ENCODE peak calls at places on chromosomes 12 and 14, in nine cellular contexts. E is cardiac muscle cell, M is breast epithelium, L is brain microvascular endothelial cell, A is spleen, Z is uterus, U is OCI-LY7, W is left lung, T is suprapubic skin. H is an unnamed sample.

GRCh38 chr12:10741836-10742235 is 18.7 kb upstream of the YBX3 start:
- DNase-seq in W (no peak), L (no peak), E (no peak), M (no peak), A (no peak), U (no peak), T (no peak), Z (no peak), H (no peak)

GRCh38 chr14:89386214-89386886 is 30.7 kb downstream of the FOXN3 start:
- DNase-seq in W (no peak), A (no peak), M (no peak), U (no peak), E (no peak), L (peak; percentile 41), Z (no peak), T (no peak), H (peak; percentile 8)

GRCh38 chr12:125100551-125101434 is 35.6 kb downstream of the AACS start:
- DNase-seq in E (no peak), U (no peak), Z (no peak), T (no peak), A (no peak), W (no peak), M (no peak), L (no peak), H (no peak)

GRCh38 chr12:42213954-42214426 is 24.1 kb downstream of the YAF2 start:
- DNase-seq in T (no peak), L (peak; percentile 10), W (peak; percentile 49), M (no peak), E (peak; percentile 94), Z (peak; percentile 27), U (no peak), A (no peak), H (no peak)

GRCh38 chr14:22819191-22819988 is 4.2 kb upstream of the SLC7A7 start:
- DNase-seq in T (no peak), M (no peak), U (peak; percentile 73), L (peak; percentile 63), E (peak; percentile 87), A (peak; percentile 88), Z (no peak), W (peak; percentile 60), H (no peak)

GRCh38 chr12:65280306-65280705 is 1.8 kb downstream of the MSRB3 start:
- DNase-seq in M (no peak), U (no peak), A (no peak), E (peak; percentile 44), Z (no peak), W (no peak), L (peak; percentile 18), T (no peak), H (no peak)

GRCh38 chr12:94601972-94602517 is 48.3 kb downstream of the TMCC3 start:
- DNase-seq in Z (no peak), U (no peak), M (no peak), L (no peak), T (no peak), W (no peak), E (no peak), A (no peak), H (no peak)

GRCh38 chr12:67035121-67035520 is 234.0 kb upstream of the CAND1 start:
- DNase-seq in E (no peak), W (no peak), M (no peak), L (no peak), Z (no peak), U (no peak), T (no peak), A (no peak), H (no peak)

GRCh38 chr14:77890873-77891272 is 91.0 kb downstream of the ADCK1 start:
- DNase-seq in T (no peak), U (no peak), L (no peak), M (no peak), A (no peak), W (no peak), E (no peak), Z (no peak), H (no peak)

GRCh38 chr14:39628087-39628486 is 195.9 kb upstream of the FBXO33 start:
- DNase-seq in A (no peak), T (no peak), E (no peak), W (no peak), M (no peak), U (no peak), L (no peak), Z (no peak), H (no peak)

GRCh38 chr12:15546102-15546701 is 223.9 kb downstream of the PTPRO start:
- DNase-seq in Z (no peak), T (no peak), U (peak; percentile 15), L (no peak), E (no peak), M (no peak), A (no peak), W (no peak), H (no peak)

GRCh38 chr14:40240456-40240855 is 808.2 kb upstream of the FBXO33 start:
- DNase-seq in A (no peak), U (no peak), M (no peak), T (no peak), Z (no peak), E (no peak), W (no peak), L (no peak), H (no peak)

GRCh38 chr12:19869413-19869812 is 430.1 kb downstream of the AEBP2 start:
- DNase-seq in L (peak; percentile 59), T (no peak), U (no peak), W (no peak), A (no peak), E (no peak), M (no peak), Z (no peak), H (no peak)

GRCh38 chr14:99275222-99275584 is 3.2 kb upstream of the BCL11B start:
- DNase-seq in L (no peak), E (no peak), W (no peak), A (no peak), T (no peak), M (no peak), U (no peak), Z (no peak), H (no peak)

GRCh38 chr14:99273724-99274345 is 1.8 kb upstream of the BCL11B start:
- DNase-seq in W (no peak), A (no peak), Z (no peak), L (no peak), M (no peak), E (peak; percentile 38), U (no peak), T (peak; percentile 74), H (peak; percentile 40)

GRCh38 chr14:99276482-99276881 is 4.5 kb upstream of the BCL11B start:
- DNase-seq in Z (no peak), W (no peak), U (no peak), L (no peak), A (no peak), E (no peak), T (no peak), M (no peak), H (no peak)

GRCh38 chr14:99273025-99273723 is 1.2 kb upstream of the BCL11B start:
- DNase-seq in A (no peak), T (peak; percentile 83), M (no peak), Z (no peak), L (no peak), U (no peak), E (peak; percentile 19), W (no peak), H (no peak)

DNA sequence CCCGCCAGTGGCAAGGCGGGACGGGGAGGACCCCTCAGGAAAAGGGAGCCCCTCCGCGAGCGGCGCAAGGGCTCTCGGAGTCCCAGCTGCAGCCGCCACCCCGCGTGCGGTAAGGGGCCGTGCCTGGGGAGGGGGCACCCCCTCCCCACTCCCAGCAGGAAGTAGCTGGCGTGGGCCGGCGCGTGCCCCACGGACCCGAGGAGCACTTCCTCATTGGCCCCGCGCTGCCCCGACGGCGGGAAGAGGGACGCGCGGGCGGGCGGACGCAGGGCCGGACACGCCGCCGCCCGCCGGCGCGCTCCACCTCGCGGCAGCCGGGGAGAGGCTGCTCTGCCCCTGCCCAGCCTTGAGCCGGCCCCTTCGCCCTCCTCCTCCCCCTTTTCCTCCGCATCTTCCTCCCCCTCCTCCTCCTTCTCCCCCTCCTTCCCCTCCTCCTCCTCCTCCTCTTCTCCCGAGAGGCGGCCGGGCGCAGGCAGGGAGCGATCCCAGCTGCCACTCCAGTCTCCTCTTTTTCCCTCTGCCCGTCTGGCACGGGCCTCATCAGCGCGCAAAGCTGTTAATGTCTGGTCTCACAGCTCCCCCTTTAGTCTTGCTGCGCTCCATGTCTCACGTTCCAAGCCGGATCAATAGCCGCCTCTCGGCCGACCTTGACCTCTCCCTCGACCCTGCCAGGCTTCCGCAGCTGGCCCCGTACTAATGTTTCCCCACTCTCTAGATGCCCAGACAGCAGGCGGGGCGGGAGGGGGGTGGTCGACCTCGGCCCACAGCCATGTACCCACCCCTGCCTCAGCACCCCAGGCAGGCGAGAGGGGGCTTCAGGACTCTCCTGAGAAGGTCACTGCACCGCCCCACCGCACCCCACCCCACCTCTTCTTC is 2.6 kb upstream of the BCL11B start:
- DNase-seq in Z (no peak), T (peak; percentile 89), W (peak; percentile 77), L (peak; percentile 12), U (no peak), M (peak; percentile 82), E (peak; percentile 89), A (no peak), H (peak; percentile 72)
- H3K4me3 ChIP-seq in Z (peak overlapping the region; percentile 20), T (peak overlapping the region; percentile 84), W (peak overlapping the region; percentile 19), L (peak overlapping the region; percentile 36), U (no peak overlapping the region), M (peak overlapping the region; percentile 31), E (peak overlapping the region; percentile 65), A (peak overlapping the region; percentile 30), H (peak overlapping the region; percentile 68)

GRCh38 chr12:76455582-76456345 is 103.8 kb downstream of the OSBPL8 start:
- DNase-seq in E (peak; percentile 85), U (peak; percentile 60), M (no peak), Z (no peak), L (peak; percentile 82), T (no peak), W (no peak), A (no peak), H (no peak)
- TF ChIP-seq CTCF in E (peak; percentile 65), U (peak; percentile 86), M (no peak), Z (peak; percentile 53), L (peak; percentile 61), T (peak; percentile 37), W (peak; percentile 55), A (peak; percentile 51), H (no peak)

GRCh38 chr14:76080471-76080870 is 71.3 kb upstream of the GPATCH2L start:
- DNase-seq in M (no peak), U (no peak), E (no peak), L (no peak), A (no peak), Z (no peak), T (no peak), W (no peak), H (no peak)
- H3K27ac ChIP-seq in M (no peak overlapping the region), U (no peak overlapping the region), E (no peak overlapping the region), L (no peak overlapping the region), A (no peak overlapping the region), Z (no peak overlapping the region), T (no peak overlapping the region), W (no peak overlapping the region), H (no peak overlapping the region)

DNA sequence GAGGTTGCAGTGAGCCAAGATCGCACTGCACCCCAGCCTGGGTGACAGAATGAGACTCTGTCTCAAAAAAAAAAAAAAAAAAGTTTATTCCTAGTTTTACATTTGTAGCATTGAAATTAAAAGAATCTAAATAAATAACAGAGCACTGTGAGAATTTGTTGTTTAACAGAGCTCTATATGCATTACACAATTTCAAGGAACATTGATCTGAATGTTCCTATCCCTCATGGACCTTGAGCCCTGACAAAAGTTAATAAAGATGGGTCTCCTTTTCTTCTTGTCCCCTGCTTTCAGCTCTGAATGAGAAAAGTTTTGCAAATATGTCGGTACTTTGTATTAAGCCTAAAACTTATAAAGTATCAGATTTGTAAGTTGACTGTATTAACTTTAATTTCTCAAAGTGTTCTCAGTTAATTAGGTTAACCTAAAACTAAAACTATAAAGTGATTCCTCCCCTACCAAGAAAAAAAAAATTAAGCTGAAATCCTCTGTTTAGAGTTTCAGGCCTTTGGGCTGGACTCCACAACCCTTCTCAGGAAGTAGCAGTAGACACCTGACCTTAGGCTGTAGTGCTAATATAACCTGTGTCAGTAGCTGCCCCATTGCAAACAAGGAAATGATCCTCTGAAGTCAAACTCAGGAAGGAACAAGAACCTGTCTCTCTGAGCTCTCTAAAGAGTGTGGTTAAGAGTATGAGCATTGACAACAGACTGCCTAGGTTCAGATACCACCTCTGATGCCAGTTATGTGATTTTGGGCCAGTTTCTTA is 477.6 kb downstream of the DPF3 start:
- DNase-seq in U (no peak), E (no peak), Z (no peak), A (no peak), T (no peak), L (no peak), M (no peak), W (no peak), H (no peak)
- H3K4me3 ChIP-seq in U (no peak overlapping the region), E (no peak overlapping the region), Z (no peak overlapping the region), A (no peak overlapping the region), T (no peak overlapping the region), L (no peak overlapping the region), M (no peak overlapping the region), W (no peak overlapping the region), H (no peak overlapping the region)